ENCODE peak calls at places on chromosomes 7 and 10, in five cellular contexts. R, E, W, G and O are unnamed samples.

GRCh38 chr10:126935263-126935946 is 30.2 kb downstream of the DOCK1 start:
- DNase-seq in G (no peak), E (peak), R (no peak), W (no peak), O (no peak)

GRCh38 chr10:62047240-62047897 is 145.9 kb downstream of the ARID5B start:
- DNase-seq in E (no peak), G (no peak), W (no peak), R (no peak), O (no peak)

GRCh38 chr7:40232242-40232929 is 97.6 kb downstream of the SUGCT start:
- DNase-seq in W (peak), R (peak), G (no peak), E (peak), O (peak)

GRCh38 chr10:29277296-29277695 is 11.6 kb upstream of the LYZL1 start:
- DNase-seq in R (no peak), E (peak), W (no peak), G (no peak), O (no peak)

GRCh38 chr10:89312973-89313372 is 11.1 kb downstream of the IFIT2 start:
- DNase-seq in R (no peak), G (no peak), W (no peak), E (no peak), O (no peak)

GRCh38 chr10:71860243-71861029 is 9.4 kb upstream of the PSAP start:
- DNase-seq in E (peak), R (peak), G (no peak), W (peak), O (peak)

GRCh38 chr10:78038105-78038504 is 4.4 kb downstream of the RPS24 start:
- DNase-seq in W (no peak), R (no peak), G (no peak), E (no peak), O (no peak)

GRCh38 chr10:47364911-47365310 is 16.7 kb downstream of the RBP3 start:
- DNase-seq in R (no peak), W (no peak), G (no peak), E (no peak), O (no peak)

GRCh38 chr10:122485670-122486069 is 24.3 kb downstream of the HTRA1 start:
- DNase-seq in R (no peak), G (no peak), E (no peak), W (no peak), O (no peak)

GRCh38 chr7:3063016-3063753 is 19.5 kb upstream of the CARD11 start:
- DNase-seq in G (no peak), W (no peak), E (no peak), R (no peak), O (no peak)

GRCh38 chr10:16867556-16867955 is 50.3 kb upstream of the RSU1 start:
- DNase-seq in W (no peak), G (no peak), E (no peak), R (no peak), O (peak)

DNA sequence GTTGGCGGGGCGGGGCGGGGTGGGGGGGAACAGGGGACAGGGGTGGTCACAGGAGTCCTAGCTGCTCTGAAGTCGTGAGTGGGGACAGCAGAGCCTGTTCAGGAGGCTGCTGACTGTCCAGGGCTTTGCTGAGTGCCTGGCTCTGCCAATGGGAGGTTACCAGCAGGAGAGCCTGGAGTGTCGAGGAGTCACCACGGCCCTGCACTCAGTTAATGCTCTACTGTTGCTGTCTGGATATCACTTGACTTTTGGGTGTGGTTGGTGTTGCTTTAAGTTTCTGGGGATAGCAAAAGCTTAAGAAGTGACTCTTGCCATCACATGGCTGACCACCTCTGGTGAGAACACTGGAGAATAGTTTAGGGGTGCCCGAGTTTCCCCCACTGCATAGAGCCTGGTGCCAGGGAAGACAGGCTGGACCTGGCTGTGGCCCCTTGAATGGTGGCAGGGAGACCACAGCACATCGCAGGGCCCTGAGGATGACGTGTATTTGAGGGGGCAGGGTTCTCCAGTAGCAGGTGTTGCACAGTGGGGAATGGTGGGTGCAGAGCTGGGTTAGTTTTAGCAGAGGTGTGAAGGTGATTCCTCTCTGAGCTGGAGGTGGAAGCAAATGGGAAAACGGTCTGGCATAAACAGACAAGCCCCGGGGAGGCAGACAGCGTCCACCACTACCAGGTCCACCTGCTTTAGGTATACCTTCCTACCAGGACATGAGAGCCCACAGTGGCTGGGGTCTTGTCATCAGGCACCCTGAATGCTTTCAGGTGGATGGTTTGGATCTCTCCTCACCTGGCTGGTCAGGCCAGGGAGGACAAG is 54.2 kb upstream of the CAMK2B start:
- DNase-seq in G (no peak), R (peak), E (peak), W (no peak), O (no peak)
- TF ChIP-seq ZBTB33 in G (no peak), R (no peak), E (no peak), W (no peak), O (no peak)

DNA sequence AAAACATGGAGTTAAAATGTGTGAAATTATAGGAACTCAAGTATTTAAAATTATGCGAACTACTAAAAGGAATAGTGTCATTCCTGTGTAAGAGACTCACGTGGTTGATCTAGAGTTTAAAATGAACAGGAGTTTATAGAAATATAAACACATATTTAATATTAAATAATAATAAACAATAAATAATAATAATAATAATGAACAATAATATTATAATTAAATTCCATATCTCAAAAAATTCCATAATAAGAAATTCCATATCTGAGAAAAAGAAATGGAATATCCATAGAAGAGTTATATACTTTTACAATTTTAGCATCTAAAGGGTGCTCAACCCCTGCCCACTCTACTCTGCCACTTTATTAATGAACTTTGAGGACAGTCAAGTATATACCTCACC is 429.6 kb downstream of the TNS3 start:
- DNase-seq in R (no peak), E (no peak), G (no peak), W (no peak), O (no peak)
- H3K27ac ChIP-seq in R (no peak), E (no peak), G (no peak), W (no peak), O (no peak)

DNA sequence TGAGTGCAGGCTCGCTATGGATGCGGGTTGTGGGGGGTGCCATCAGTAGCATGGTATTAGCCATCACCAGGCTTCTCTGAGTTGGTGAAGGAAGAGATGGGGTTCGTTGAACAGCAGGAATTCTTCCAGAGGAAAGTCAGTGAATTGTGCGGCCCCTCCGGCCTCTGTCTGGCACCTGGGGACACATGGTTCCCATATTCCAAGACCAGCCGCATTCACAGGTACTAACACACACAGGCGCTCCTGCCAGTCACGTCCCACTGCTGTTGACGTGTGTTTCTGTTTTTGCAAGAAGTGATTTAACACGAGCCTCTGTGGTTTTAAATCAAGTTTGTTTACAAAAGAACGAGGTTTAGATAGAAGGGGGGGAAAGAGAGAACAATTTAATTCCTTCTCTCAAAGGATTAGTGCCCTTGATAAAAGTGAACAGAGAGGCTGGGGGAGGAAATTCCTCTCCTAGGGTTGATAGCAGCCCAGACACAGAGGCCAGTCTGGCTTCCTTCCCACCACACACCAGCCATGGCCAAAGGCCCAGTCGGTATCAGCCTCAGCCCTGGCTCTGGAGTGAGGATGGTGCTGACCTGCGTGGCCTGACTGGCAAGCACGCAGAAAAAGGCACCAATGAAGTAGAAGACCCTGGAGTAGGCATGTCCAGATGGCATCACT is 252.6 kb upstream of the IGFBP3 start:
- DNase-seq in E (no peak), W (no peak), G (no peak), R (no peak), O (no peak)
- TF ChIP-seq ZBTB33 in E (no peak), W (no peak), G (no peak), R (no peak), O (no peak)

GRCh38 chr7:99490878-99491277 is 9.2 kb downstream of the ZNF394 start:
- DNase-seq in W (no peak), E (no peak), G (no peak), R (no peak), O (no peak)
- H3K27ac ChIP-seq in W (no peak), E (no peak), G (no peak), R (no peak), O (no peak)